ENCODE peak calls at places on chromosomes 3 and 15, in five cellular contexts. F, S, L, I and H are unnamed samples.

GRCh38 chr3:159867372-159867771 is 121.3 kb upstream of the IL12A start:
- DNase-seq in F (no peak), L (no peak), S (no peak), I (no peak), H (no peak)

GRCh38 chr3:56914646-56915045 is 112.9 kb upstream of the ARHGEF3 start:
- DNase-seq in L (no peak), S (no peak), F (no peak), I (no peak), H (no peak)

GRCh38 chr15:69085325-69086081 is 71.0 kb downstream of the NOX5 start:
- DNase-seq in F (no peak), I (no peak), S (no peak), L (no peak), H (no peak)

GRCh38 chr3:197466586-197467399 is 89.0 kb downstream of the BDH1 start:
- DNase-seq in F (no peak), I (no peak), S (peak; percentile 72), L (peak; percentile 64), H (no peak)

GRCh38 chr15:51144021-51144532 is 49.4 kb upstream of the TNFAIP8L3 start:
- DNase-seq in F (no peak), S (peak; percentile 76), L (no peak), I (no peak), H (no peak)

GRCh38 chr3:110419571-110419970 is 652.0 kb upstream of the NECTIN3 start:
- DNase-seq in S (no peak), F (no peak), L (no peak), I (no peak), H (no peak)

GRCh38 chr3:13673207-13673606 is 124.3 kb downstream of the FBLN2 start:
- DNase-seq in I (no peak), L (no peak), S (no peak), F (no peak), H (no peak)

GRCh38 chr15:80587816-80588456 is 107.2 kb upstream of the ABHD17C start:
- DNase-seq in I (no peak), F (no peak), L (no peak), S (peak; percentile 81), H (no peak)

GRCh38 chr3:190076138-190076537 is 44.6 kb downstream of the P3H2 start:
- DNase-seq in I (no peak), S (peak; percentile 21), F (no peak), L (peak; percentile 36), H (no peak)

DNA sequence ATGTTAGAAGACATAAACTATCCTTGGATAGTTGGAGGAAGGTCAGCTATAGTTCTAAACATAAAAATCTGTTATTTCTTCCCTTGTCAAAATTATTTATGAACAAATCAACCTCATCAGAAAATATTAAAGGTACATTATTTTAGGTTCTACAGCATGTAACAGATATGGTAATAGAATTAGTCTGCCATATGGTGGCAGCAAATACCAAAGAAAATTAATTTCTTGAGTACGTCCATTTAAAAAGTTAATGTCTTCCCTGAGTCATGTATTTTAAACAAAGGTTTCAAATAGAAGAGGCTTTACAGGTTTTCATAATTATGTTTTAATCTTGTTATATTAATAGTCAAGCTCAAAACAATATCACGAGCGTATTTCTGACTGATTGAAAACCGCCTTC is 17.9 kb upstream of the ANKRD28 start:
- DNase-seq in I (no peak), L (no peak), S (peak; percentile 88), F (no peak), H (no peak)
- TF ChIP-seq CTCF in I (peak; percentile 27), L (peak; percentile 56), S (peak; percentile 67), F (no peak), H (no peak)

GRCh38 chr3:42663581-42664442 is 10.3 kb downstream of the ZBTB47 start:
- DNase-seq in F (no peak), S (no peak), L (no peak), I (no peak), H (peak; percentile 81)
- H3K4me3 ChIP-seq in F (no peak overlapping the region), S (no peak overlapping the region), L (no peak overlapping the region), I (no peak overlapping the region), H (no peak overlapping the region)

GRCh38 chr3:4826237-4827100 is 152.8 kb upstream of the BHLHE40 start:
- DNase-seq in I (peak; percentile 86), L (peak; percentile 47), F (peak; percentile 81), S (no peak), H (peak; percentile 94)
- TF ChIP-seq POLR2A in I (peak; percentile 54), L (peak; percentile 7), F (peak; percentile 52), S (no peak), H (no peak)

GRCh38 chr3:52056968-52057805 is 816 bp upstream of the DUSP7 start:
- DNase-seq in L (peak; percentile 99), S (peak; percentile 97), I (peak; percentile 100), F (peak; percentile 100), H (peak; percentile 100)
- TF ChIP-seq CTCF in L (no peak), S (no peak), I (no peak), F (peak; percentile 24), H (no peak)